ENCODE peak calls at places on chromosomes 16 and 17, in nine cellular contexts. One of them, this sample, is unnamed.

GRCh38 chr17:36777118-36777517 is 160.2 kb upstream of the LHX1 start:
- DNase-seq in amniotic stem cell: no peak
- DNase-seq in GM23248: no peak
- DNase-seq in heart right ventricle: no peak
- DNase-seq in fibroblast of the conjunctiva: no peak
- DNase-seq in stimulated activated CD4-positive, alpha-beta T cell treated with anti-CD3 and anti-CD28 coated beads, Interleukin-15, amount 100 ng/mL, for 1 hour: no peak
- DNase-seq in NCI-H2171: no peak
- DNase-seq in activated T-helper 1 cell treated with anti-CD3 and anti-CD28 coated beads, Interleukin-12 subunit alpha, Interleukin-12 subunit beta, Interleukin-2, Interleukin-4 antibody, amounts not matched to agents 30 ng/mL and 10 ng/mL and 1 ng/mL, durations not matched to agents 14 hours and 24 hours and 36 hours: no peak
- DNase-seq in glutamatergic neuron: no peak
- DNase-seq in this sample: no peak

GRCh38 chr17:4261452-4261851 is 2.3 kb downstream of the ANKFY1 start:
- DNase-seq in amniotic stem cell: no peak
- DNase-seq in GM23248: no peak
- DNase-seq in heart right ventricle: no peak
- DNase-seq in fibroblast of the conjunctiva: no peak
- DNase-seq in stimulated activated CD4-positive, alpha-beta T cell treated with anti-CD3 and anti-CD28 coated beads, Interleukin-15, amount 100 ng/mL, for 1 hour: no peak
- DNase-seq in NCI-H2171: no peak
- DNase-seq in activated T-helper 1 cell treated with anti-CD3 and anti-CD28 coated beads, Interleukin-12 subunit alpha, Interleukin-12 subunit beta, Interleukin-2, Interleukin-4 antibody, amounts not matched to agents 30 ng/mL and 10 ng/mL and 1 ng/mL, durations not matched to agents 14 hours and 24 hours and 36 hours: no peak
- DNase-seq in glutamatergic neuron: no peak
- DNase-seq in this sample: no peak

GRCh38 chr16:84700518-84701277 is 898 bp downstream of the USP10 start:
- DNase-seq in amniotic stem cell: no peak
- DNase-seq in GM23248: peak; percentile 61
- DNase-seq in heart right ventricle: no peak
- DNase-seq in fibroblast of the conjunctiva: no peak
- DNase-seq in stimulated activated CD4-positive, alpha-beta T cell treated with anti-CD3 and anti-CD28 coated beads, Interleukin-15, amount 100 ng/mL, for 1 hour: no peak
- DNase-seq in NCI-H2171: no peak
- DNase-seq in activated T-helper 1 cell treated with anti-CD3 and anti-CD28 coated beads, Interleukin-12 subunit alpha, Interleukin-12 subunit beta, Interleukin-2, Interleukin-4 antibody, amounts not matched to agents 30 ng/mL and 10 ng/mL and 1 ng/mL, durations not matched to agents 14 hours and 24 hours and 36 hours: peak; percentile 41
- DNase-seq in glutamatergic neuron: no peak
- DNase-seq in this sample: no peak

GRCh38 chr17:15048933-15049539 is 216.1 kb downstream of the PMP22 start:
- DNase-seq in amniotic stem cell: no peak
- DNase-seq in GM23248: no peak
- DNase-seq in heart right ventricle: no peak
- DNase-seq in fibroblast of the conjunctiva: no peak
- DNase-seq in stimulated activated CD4-positive, alpha-beta T cell treated with anti-CD3 and anti-CD28 coated beads, Interleukin-15, amount 100 ng/mL, for 1 hour: no peak
- DNase-seq in NCI-H2171: no peak
- DNase-seq in activated T-helper 1 cell treated with anti-CD3 and anti-CD28 coated beads, Interleukin-12 subunit alpha, Interleukin-12 subunit beta, Interleukin-2, Interleukin-4 antibody, amounts not matched to agents 30 ng/mL and 10 ng/mL and 1 ng/mL, durations not matched to agents 14 hours and 24 hours and 36 hours: no peak
- DNase-seq in glutamatergic neuron: no peak
- DNase-seq in this sample: no peak

GRCh38 chr17:75011788-75012319 is 616 bp upstream of the MRPL58 start:
- DNase-seq in amniotic stem cell: no peak
- DNase-seq in GM23248: peak; percentile 90
- DNase-seq in heart right ventricle: peak; percentile 28
- DNase-seq in fibroblast of the conjunctiva: peak; percentile 63
- DNase-seq in stimulated activated CD4-positive, alpha-beta T cell treated with anti-CD3 and anti-CD28 coated beads, Interleukin-15, amount 100 ng/mL, for 1 hour: no peak
- DNase-seq in NCI-H2171: peak; percentile 83
- DNase-seq in activated T-helper 1 cell treated with anti-CD3 and anti-CD28 coated beads, Interleukin-12 subunit alpha, Interleukin-12 subunit beta, Interleukin-2, Interleukin-4 antibody, amounts not matched to agents 30 ng/mL and 10 ng/mL and 1 ng/mL, durations not matched to agents 14 hours and 24 hours and 36 hours: no peak
- DNase-seq in glutamatergic neuron: peak; percentile 56
- DNase-seq in this sample: peak; percentile 74

GRCh38 chr17:41777579-41778188 is 8.8 kb downstream of the JUP start:
- DNase-seq in amniotic stem cell: peak; percentile 54
- DNase-seq in GM23248: peak; percentile 56
- DNase-seq in heart right ventricle: peak; percentile 87
- DNase-seq in fibroblast of the conjunctiva: peak; percentile 78
- DNase-seq in stimulated activated CD4-positive, alpha-beta T cell treated with anti-CD3 and anti-CD28 coated beads, Interleukin-15, amount 100 ng/mL, for 1 hour: no peak
- DNase-seq in NCI-H2171: peak; percentile 22
- DNase-seq in activated T-helper 1 cell treated with anti-CD3 and anti-CD28 coated beads, Interleukin-12 subunit alpha, Interleukin-12 subunit beta, Interleukin-2, Interleukin-4 antibody, amounts not matched to agents 30 ng/mL and 10 ng/mL and 1 ng/mL, durations not matched to agents 14 hours and 24 hours and 36 hours: no peak
- DNase-seq in glutamatergic neuron: no peak
- DNase-seq in this sample: peak; percentile 89

GRCh38 chr16:89917773-89918452 is 749 bp upstream of the MC1R start:
- DNase-seq in amniotic stem cell: no peak
- DNase-seq in GM23248: peak; percentile 89
- DNase-seq in heart right ventricle: peak; percentile 85
- DNase-seq in fibroblast of the conjunctiva: peak; percentile 95
- DNase-seq in stimulated activated CD4-positive, alpha-beta T cell treated with anti-CD3 and anti-CD28 coated beads, Interleukin-15, amount 100 ng/mL, for 1 hour: peak; percentile 35
- DNase-seq in NCI-H2171: peak; percentile 90
- DNase-seq in activated T-helper 1 cell treated with anti-CD3 and anti-CD28 coated beads, Interleukin-12 subunit alpha, Interleukin-12 subunit beta, Interleukin-2, Interleukin-4 antibody, amounts not matched to agents 30 ng/mL and 10 ng/mL and 1 ng/mL, durations not matched to agents 14 hours and 24 hours and 36 hours: peak; percentile 82
- DNase-seq in glutamatergic neuron: peak; percentile 69
- DNase-seq in this sample: no peak

GRCh38 chr17:77693301-77693700 is 265.2 kb upstream of the TNRC6C start:
- DNase-seq in amniotic stem cell: no peak
- DNase-seq in GM23248: no peak
- DNase-seq in heart right ventricle: no peak
- DNase-seq in fibroblast of the conjunctiva: no peak
- DNase-seq in stimulated activated CD4-positive, alpha-beta T cell treated with anti-CD3 and anti-CD28 coated beads, Interleukin-15, amount 100 ng/mL, for 1 hour: no peak
- DNase-seq in NCI-H2171: no peak
- DNase-seq in activated T-helper 1 cell treated with anti-CD3 and anti-CD28 coated beads, Interleukin-12 subunit alpha, Interleukin-12 subunit beta, Interleukin-2, Interleukin-4 antibody, amounts not matched to agents 30 ng/mL and 10 ng/mL and 1 ng/mL, durations not matched to agents 14 hours and 24 hours and 36 hours: no peak
- DNase-seq in glutamatergic neuron: no peak
- DNase-seq in this sample: no peak

GRCh38 chr17:75980188-75981018 is 1.4 kb downstream of the TEN1 start:
- DNase-seq in amniotic stem cell: no peak
- DNase-seq in GM23248: peak; percentile 60
- DNase-seq in heart right ventricle: no peak
- DNase-seq in fibroblast of the conjunctiva: no peak
- DNase-seq in stimulated activated CD4-positive, alpha-beta T cell treated with anti-CD3 and anti-CD28 coated beads, Interleukin-15, amount 100 ng/mL, for 1 hour: no peak
- DNase-seq in NCI-H2171: no peak
- DNase-seq in activated T-helper 1 cell treated with anti-CD3 and anti-CD28 coated beads, Interleukin-12 subunit alpha, Interleukin-12 subunit beta, Interleukin-2, Interleukin-4 antibody, amounts not matched to agents 30 ng/mL and 10 ng/mL and 1 ng/mL, durations not matched to agents 14 hours and 24 hours and 36 hours: no peak
- DNase-seq in glutamatergic neuron: no peak
- DNase-seq in this sample: no peak

GRCh38 chr17:7222093-7222971 is 2.6 kb downstream of the ACADVL start:
- DNase-seq in amniotic stem cell: no peak
- DNase-seq in GM23248: no peak
- DNase-seq in heart right ventricle: no peak
- DNase-seq in fibroblast of the conjunctiva: no peak
- DNase-seq in stimulated activated CD4-positive, alpha-beta T cell treated with anti-CD3 and anti-CD28 coated beads, Interleukin-15, amount 100 ng/mL, for 1 hour: no peak
- DNase-seq in NCI-H2171: no peak
- DNase-seq in activated T-helper 1 cell treated with anti-CD3 and anti-CD28 coated beads, Interleukin-12 subunit alpha, Interleukin-12 subunit beta, Interleukin-2, Interleukin-4 antibody, amounts not matched to agents 30 ng/mL and 10 ng/mL and 1 ng/mL, durations not matched to agents 14 hours and 24 hours and 36 hours: no peak
- DNase-seq in glutamatergic neuron: no peak
- DNase-seq in this sample: no peak

GRCh38 chr17:69592692-69593350 is 178.3 kb downstream of the MAP2K6 start:
- DNase-seq in amniotic stem cell: peak; percentile 41
- DNase-seq in GM23248: peak; percentile 63
- DNase-seq in heart right ventricle: no peak
- DNase-seq in fibroblast of the conjunctiva: peak; percentile 49
- DNase-seq in stimulated activated CD4-positive, alpha-beta T cell treated with anti-CD3 and anti-CD28 coated beads, Interleukin-15, amount 100 ng/mL, for 1 hour: no peak
- DNase-seq in NCI-H2171: no peak
- DNase-seq in activated T-helper 1 cell treated with anti-CD3 and anti-CD28 coated beads, Interleukin-12 subunit alpha, Interleukin-12 subunit beta, Interleukin-2, Interleukin-4 antibody, amounts not matched to agents 30 ng/mL and 10 ng/mL and 1 ng/mL, durations not matched to agents 14 hours and 24 hours and 36 hours: no peak
- DNase-seq in glutamatergic neuron: no peak
- DNase-seq in this sample: no peak

GRCh38 chr17:80043963-80044362 is 7.5 kb downstream of the CCDC40 start:
- DNase-seq in amniotic stem cell: no peak
- DNase-seq in GM23248: no peak
- DNase-seq in heart right ventricle: no peak
- DNase-seq in fibroblast of the conjunctiva: no peak
- DNase-seq in stimulated activated CD4-positive, alpha-beta T cell treated with anti-CD3 and anti-CD28 coated beads, Interleukin-15, amount 100 ng/mL, for 1 hour: no peak
- DNase-seq in NCI-H2171: no peak
- DNase-seq in activated T-helper 1 cell treated with anti-CD3 and anti-CD28 coated beads, Interleukin-12 subunit alpha, Interleukin-12 subunit beta, Interleukin-2, Interleukin-4 antibody, amounts not matched to agents 30 ng/mL and 10 ng/mL and 1 ng/mL, durations not matched to agents 14 hours and 24 hours and 36 hours: no peak
- DNase-seq in glutamatergic neuron: no peak
- DNase-seq in this sample: no peak

GRCh38 chr17:43967251-43967875 is 13.6 kb upstream of the PYY start:
- DNase-seq in amniotic stem cell: no peak
- DNase-seq in GM23248: peak; percentile 46
- DNase-seq in heart right ventricle: no peak
- DNase-seq in fibroblast of the conjunctiva: no peak
- DNase-seq in stimulated activated CD4-positive, alpha-beta T cell treated with anti-CD3 and anti-CD28 coated beads, Interleukin-15, amount 100 ng/mL, for 1 hour: no peak
- DNase-seq in NCI-H2171: no peak
- DNase-seq in activated T-helper 1 cell treated with anti-CD3 and anti-CD28 coated beads, Interleukin-12 subunit alpha, Interleukin-12 subunit beta, Interleukin-2, Interleukin-4 antibody, amounts not matched to agents 30 ng/mL and 10 ng/mL and 1 ng/mL, durations not matched to agents 14 hours and 24 hours and 36 hours: no peak
- DNase-seq in glutamatergic neuron: no peak
- DNase-seq in this sample: no peak

GRCh38 chr16:50478773-50479149 is 69.4 kb upstream of the NKD1 start:
- DNase-seq in amniotic stem cell: no peak
- DNase-seq in GM23248: no peak
- DNase-seq in heart right ventricle: no peak
- DNase-seq in fibroblast of the conjunctiva: no peak
- DNase-seq in stimulated activated CD4-positive, alpha-beta T cell treated with anti-CD3 and anti-CD28 coated beads, Interleukin-15, amount 100 ng/mL, for 1 hour: no peak
- DNase-seq in NCI-H2171: peak; percentile 77
- DNase-seq in activated T-helper 1 cell treated with anti-CD3 and anti-CD28 coated beads, Interleukin-12 subunit alpha, Interleukin-12 subunit beta, Interleukin-2, Interleukin-4 antibody, amounts not matched to agents 30 ng/mL and 10 ng/mL and 1 ng/mL, durations not matched to agents 14 hours and 24 hours and 36 hours: no peak
- DNase-seq in glutamatergic neuron: no peak
- DNase-seq in this sample: no peak

GRCh38 chr16:89923640-89924297 is 627 bp downstream of the TUBB3 start:
- DNase-seq in amniotic stem cell: no peak
- DNase-seq in GM23248: peak; percentile 50
- DNase-seq in heart right ventricle: no peak
- DNase-seq in fibroblast of the conjunctiva: no peak
- DNase-seq in stimulated activated CD4-positive, alpha-beta T cell treated with anti-CD3 and anti-CD28 coated beads, Interleukin-15, amount 100 ng/mL, for 1 hour: no peak
- DNase-seq in NCI-H2171: peak; percentile 18
- DNase-seq in activated T-helper 1 cell treated with anti-CD3 and anti-CD28 coated beads, Interleukin-12 subunit alpha, Interleukin-12 subunit beta, Interleukin-2, Interleukin-4 antibody, amounts not matched to agents 30 ng/mL and 10 ng/mL and 1 ng/mL, durations not matched to agents 14 hours and 24 hours and 36 hours: no peak
- DNase-seq in glutamatergic neuron: peak; percentile 75
- DNase-seq in this sample: no peak

GRCh38 chr17:66365903-66366302 is 63.5 kb downstream of the PRKCA start:
- DNase-seq in amniotic stem cell: no peak
- DNase-seq in GM23248: no peak
- DNase-seq in heart right ventricle: no peak
- DNase-seq in fibroblast of the conjunctiva: no peak
- DNase-seq in stimulated activated CD4-positive, alpha-beta T cell treated with anti-CD3 and anti-CD28 coated beads, Interleukin-15, amount 100 ng/mL, for 1 hour: no peak
- DNase-seq in NCI-H2171: no peak
- DNase-seq in activated T-helper 1 cell treated with anti-CD3 and anti-CD28 coated beads, Interleukin-12 subunit alpha, Interleukin-12 subunit beta, Interleukin-2, Interleukin-4 antibody, amounts not matched to agents 30 ng/mL and 10 ng/mL and 1 ng/mL, durations not matched to agents 14 hours and 24 hours and 36 hours: no peak
- DNase-seq in glutamatergic neuron: no peak
- DNase-seq in this sample: no peak